ENCODE peak calls at places on chromosome 22, in nine cellular contexts. One of them, this sample, is unnamed.

GRCh38 chr22:23806837-23807236 is 20.1 kb downstream of the SMARCB1 start:
- DNase-seq in CD4-positive, alpha-beta T cell: no peak
- DNase-seq in H7: no peak
- DNase-seq in lower lobe of right lung: no peak
- DNase-seq in left lung: no peak
- DNase-seq in T1000: no peak
- DNase-seq in LHCN-M2: no peak
- DNase-seq in T-cell: no peak
- DNase-seq in iris pigment epithelial cell: no peak
- DNase-seq in this sample: no peak

GRCh38 chr22:44394246-44395115 is 81.7 kb upstream of the SHISAL1 start:
- DNase-seq in CD4-positive, alpha-beta T cell: no peak
- DNase-seq in T1000: no peak
- DNase-seq in iris pigment epithelial cell: no peak
- DNase-seq in H7: peak
- DNase-seq in LHCN-M2: no peak
- DNase-seq in T-cell: no peak
- DNase-seq in lower lobe of right lung: no peak
- DNase-seq in left lung: peak
- DNase-seq in this sample: no peak

GRCh38 chr22:20239063-20239950 is 28.8 kb downstream of the RTN4R start:
- DNase-seq in H7: peak
- DNase-seq in T1000: no peak
- DNase-seq in left lung: no peak
- DNase-seq in T-cell: no peak
- DNase-seq in iris pigment epithelial cell: peak
- DNase-seq in LHCN-M2: no peak
- DNase-seq in lower lobe of right lung: no peak
- DNase-seq in CD4-positive, alpha-beta T cell: no peak
- DNase-seq in this sample: no peak

GRCh38 chr22:37710675-37711074 is 13.8 kb downstream of the TRIOBP start:
- DNase-seq in H7: peak
- DNase-seq in CD4-positive, alpha-beta T cell: no peak
- DNase-seq in iris pigment epithelial cell: no peak
- DNase-seq in T1000: no peak
- DNase-seq in left lung: no peak
- DNase-seq in lower lobe of right lung: no peak
- DNase-seq in T-cell: no peak
- DNase-seq in LHCN-M2: no peak
- DNase-seq in this sample: no peak

GRCh38 chr22:44050766-44051747 is 27.0 kb downstream of the PARVB start:
- DNase-seq in T1000: no peak
- DNase-seq in iris pigment epithelial cell: no peak
- DNase-seq in lower lobe of right lung: no peak
- DNase-seq in H7: no peak
- DNase-seq in T-cell: no peak
- DNase-seq in LHCN-M2: no peak
- DNase-seq in CD4-positive, alpha-beta T cell: no peak
- DNase-seq in left lung: no peak
- DNase-seq in this sample: no peak

GRCh38 chr22:46617250-46618103 is 2.7 kb upstream of the GRAMD4 start:
- DNase-seq in LHCN-M2: no peak
- DNase-seq in CD4-positive, alpha-beta T cell: no peak
- DNase-seq in H7: no peak
- DNase-seq in T1000: no peak
- DNase-seq in left lung: no peak
- DNase-seq in T-cell: no peak
- DNase-seq in iris pigment epithelial cell: no peak
- DNase-seq in lower lobe of right lung: no peak
- DNase-seq in this sample: no peak

GRCh38 chr22:47782461-47783075 is 1020.1 kb downstream of the TBC1D22A start:
- DNase-seq in LHCN-M2: no peak
- DNase-seq in T1000: no peak
- DNase-seq in iris pigment epithelial cell: no peak
- DNase-seq in H7: no peak
- DNase-seq in CD4-positive, alpha-beta T cell: no peak
- DNase-seq in lower lobe of right lung: no peak
- DNase-seq in left lung: no peak
- DNase-seq in T-cell: no peak
- DNase-seq in this sample: no peak

GRCh38 chr22:21998595-21999247 is 16.1 kb upstream of the TOP3B start:
- DNase-seq in H7: no peak
- DNase-seq in T-cell: no peak
- DNase-seq in T1000: no peak
- DNase-seq in lower lobe of right lung: no peak
- DNase-seq in left lung: no peak
- DNase-seq in CD4-positive, alpha-beta T cell: no peak
- DNase-seq in iris pigment epithelial cell: no peak
- DNase-seq in LHCN-M2: no peak
- DNase-seq in this sample: no peak

This sample was measured in anterior cingulate cortex.